ENCODE peak calls at places on chromosomes 1 and 21, in eight cellular contexts. O, C, S, M, D, F, Q and V are unnamed samples.

GRCh38 chr1:206842851-206843250 is 22.6 kb upstream of the IL20 start:
- DNase-seq in O (no peak), C (no peak), S (no peak), M (no peak), D (peak), F (no peak), Q (no peak), V (no peak)

GRCh38 chr1:164648211-164649080 is 89.5 kb downstream of the PBX1 start:
- DNase-seq in O (peak), C (peak), S (no peak), M (no peak), D (no peak), F (no peak), Q (peak), V (no peak)

GRCh38 chr1:15141933-15142647 is 11.5 kb upstream of the TMEM51 start:
- DNase-seq in O (peak), C (no peak), S (no peak), M (peak), D (peak), F (no peak), Q (peak), V (no peak)

GRCh38 chr21:38899277-38899947 is 93.7 kb downstream of the ETS2 start:
- DNase-seq in O (no peak), C (no peak), S (no peak), M (no peak), D (no peak), F (no peak), Q (no peak), V (no peak)

GRCh38 chr1:231733672-231734071 is 107.1 kb downstream of the DISC1 start:
- DNase-seq in O (no peak), C (no peak), S (no peak), M (no peak), D (no peak), F (no peak), Q (no peak), V (no peak)

GRCh38 chr1:1591452-1591851 is 8.5 kb downstream of the FNDC10 start:
- DNase-seq in O (no peak), C (no peak), S (no peak), M (no peak), D (no peak), F (no peak), Q (no peak), V (no peak)

GRCh38 chr1:241593186-241593585 is 47.0 kb downstream of the CHML start:
- DNase-seq in O (peak), C (no peak), S (no peak), M (no peak), D (no peak), F (no peak), Q (no peak), V (no peak)

GRCh38 chr1:155648207-155649147 is 38.5 kb downstream of the MSTO1 start:
- DNase-seq in O (peak), C (peak), S (no peak), M (no peak), D (peak), F (no peak), Q (peak), V (no peak)

GRCh38 chr1:180253585-180254495 is 23.8 kb downstream of the LHX4 start:
- DNase-seq in O (no peak), C (no peak), S (no peak), M (no peak), D (no peak), F (no peak), Q (no peak), V (no peak)

GRCh38 chr1:89198081-89198480 is 661 bp downstream of the GBP4 start:
- DNase-seq in O (no peak), C (no peak), S (no peak), M (no peak), D (no peak), F (no peak), Q (no peak), V (no peak)

GRCh38 chr1:81111818-81112217 is 688.9 kb upstream of the ADGRL2 start:
- DNase-seq in O (peak), C (no peak), S (no peak), M (no peak), D (peak), F (no peak), Q (no peak), V (no peak)

GRCh38 chr1:8460132-8460544 is 142.2 kb downstream of the SLC45A1 start:
- DNase-seq in O (no peak), C (no peak), S (no peak), M (no peak), D (no peak), F (no peak), Q (no peak), V (no peak)
- TF ChIP-seq CTCF in O (no peak), C (no peak), S (peak), M (no peak), D (no peak), F (no peak), Q (no peak), V (peak)

GRCh38 chr1:17329610-17330009 is 21.6 kb downstream of the PADI4 start:
- DNase-seq in O (no peak), C (no peak), S (no peak), M (no peak), D (no peak), F (no peak), Q (no peak), V (no peak)
- TF ChIP-seq CTCF in O (no peak), C (no peak), S (no peak), M (no peak), D (no peak), F (no peak), Q (no peak), V (no peak)

GRCh38 chr1:12184008-12184681 is 17.4 kb downstream of the TNFRSF1B start:
- DNase-seq in O (no peak), C (no peak), S (no peak), M (peak), D (peak), F (peak), Q (peak), V (peak)
- TF ChIP-seq CTCF in O (no peak), C (no peak), S (no peak), M (peak), D (peak), F (peak), Q (no peak), V (peak)

GRCh38 chr1:77031101-77031662 is 163.9 kb downstream of the ST6GALNAC5 start:
- DNase-seq in O (peak), C (peak), S (no peak), M (no peak), D (peak), F (no peak), Q (peak), V (no peak)
- TF ChIP-seq CTCF in O (no peak), C (no peak), S (no peak), M (no peak), D (no peak), F (no peak), Q (no peak), V (peak)

GRCh38 chr1:159465191-159465603 is 25.7 kb downstream of the OR10J1 start:
- DNase-seq in O (no peak), C (no peak), S (no peak), M (no peak), D (no peak), F (no peak), Q (no peak), V (no peak)
- TF ChIP-seq CTCF in O (no peak), C (no peak), S (no peak), M (no peak), D (no peak), F (no peak), Q (no peak), V (no peak)

GRCh38 chr1:35029756-35030155 is 2.0 kb downstream of the ZMYM6 start:
- DNase-seq in O (no peak), C (no peak), S (no peak), M (no peak), D (peak), F (no peak), Q (no peak), V (no peak)
- TF ChIP-seq CTCF in O (no peak), C (no peak), S (no peak), M (no peak), D (no peak), F (no peak), Q (no peak), V (no peak)

DNA sequence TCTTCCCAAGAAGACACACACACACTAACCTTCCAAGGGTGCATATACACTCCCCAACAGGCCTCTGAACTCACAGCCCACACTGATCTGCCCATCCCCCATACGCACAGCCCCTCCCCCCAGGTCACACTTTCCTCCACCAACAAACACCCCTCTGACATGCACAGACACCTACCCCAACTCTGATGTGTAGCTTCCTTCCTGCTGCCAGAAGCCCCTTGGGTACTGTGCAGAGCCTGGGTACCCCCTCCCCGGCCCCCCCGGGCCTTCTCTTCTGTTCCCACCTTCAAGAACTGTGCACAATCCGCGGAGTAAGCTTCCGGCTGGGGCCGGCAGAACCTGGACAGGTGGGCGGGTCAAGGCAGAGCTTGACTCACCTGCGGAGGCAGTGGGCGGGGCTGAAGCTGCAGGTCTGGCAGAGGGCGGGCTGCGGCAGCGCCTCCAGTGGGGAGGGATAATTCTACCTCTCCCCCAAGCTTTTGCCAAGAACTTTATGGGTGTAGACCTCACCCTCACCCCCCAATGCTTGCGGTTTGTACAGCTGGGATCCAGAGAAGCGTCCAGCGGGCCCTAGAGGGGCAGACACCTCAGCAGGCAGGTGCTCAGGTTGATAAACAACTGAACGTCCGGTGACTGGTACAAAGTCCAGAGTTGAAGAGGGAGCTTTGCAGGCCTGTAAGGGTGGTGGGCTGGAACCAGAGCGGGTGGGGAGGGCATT is at the start of gene C1orf210:
- DNase-seq in O (peak), C (no peak), S (no peak), M (no peak), D (no peak), F (no peak), Q (peak), V (no peak)
- TF ChIP-seq CTCF in O (peak), C (no peak), S (no peak), M (no peak), D (no peak), F (no peak), Q (peak), V (no peak)

GRCh38 chr1:46342084-46342656 is 1.6 kb downstream of the NSUN4 start:
- DNase-seq in O (no peak), C (peak), S (no peak), M (no peak), D (peak), F (no peak), Q (no peak), V (no peak)
- TF ChIP-seq CTCF in O (no peak), C (no peak), S (peak), M (peak), D (peak), F (no peak), Q (peak), V (peak)

DNA sequence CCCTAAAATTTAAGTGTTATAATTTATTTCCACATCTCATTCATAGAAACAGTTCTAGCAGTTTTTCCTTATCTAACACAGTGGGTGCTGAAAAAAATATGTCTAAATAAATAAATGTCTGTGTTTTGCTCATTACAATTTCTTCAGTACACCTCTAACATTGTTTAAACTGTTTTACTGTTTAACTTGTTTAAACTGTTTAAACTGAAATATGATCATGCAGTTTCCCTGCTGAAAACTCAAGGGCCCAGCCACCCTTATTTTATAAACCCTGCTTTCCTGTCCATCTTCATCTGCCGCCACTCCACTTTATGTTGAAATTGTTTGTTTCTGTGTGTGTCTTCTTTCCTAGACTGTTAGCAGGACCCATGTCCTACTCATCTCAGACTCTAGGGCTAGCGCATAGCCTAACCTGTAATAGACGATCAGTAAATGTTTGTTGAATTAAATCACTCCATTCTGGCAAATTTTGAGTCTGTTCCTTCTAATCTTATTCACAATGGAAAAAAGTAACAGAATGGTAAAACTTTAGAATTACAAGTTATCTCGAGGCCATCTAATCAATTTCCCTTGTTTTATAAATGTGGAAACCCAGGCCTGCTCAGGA is 9.4 kb upstream of the PIK3C2B start:
- DNase-seq in O (no peak), C (no peak), S (no peak), M (no peak), D (no peak), F (no peak), Q (no peak), V (no peak)
- TF ChIP-seq CTCF in O (no peak), C (no peak), S (no peak), M (no peak), D (no peak), F (no peak), Q (no peak), V (no peak)